ENCODE peak calls at places on chromosomes 3 and 15, in eight cellular contexts. One of them, this sample, is unnamed.

GRCh38 chr3:138196023-138196422 is 8.9 kb downstream of the ARMC8 start:
- DNase-seq in AG10803: no peak
- DNase-seq in CD4-positive, alpha-beta T cell: no peak
- DNase-seq in activated T-cell treated with anti-CD3 and anti-CD28 coated beads, Interleukin-2, amount 50 U/mL, for 1 hour: no peak
- DNase-seq in transverse colon: no peak
- DNase-seq in activated CD4-positive, alpha-beta T cell treated with anti-CD3 and anti-CD28 coated beads for 48 hours: no peak
- DNase-seq in GM10248: no peak
- DNase-seq in Daoy: no peak
- DNase-seq in this sample: no peak

GRCh38 chr3:184180165-184180564 is 5.5 kb downstream of the AP2M1 start:
- DNase-seq in CD4-positive, alpha-beta T cell: no peak
- DNase-seq in activated T-cell treated with anti-CD3 and anti-CD28 coated beads, Interleukin-2, amount 50 U/mL, for 1 hour: no peak
- DNase-seq in AG10803: peak; percentile 22
- DNase-seq in Daoy: peak; percentile 75
- DNase-seq in transverse colon: no peak
- DNase-seq in activated CD4-positive, alpha-beta T cell treated with anti-CD3 and anti-CD28 coated beads for 48 hours: no peak
- DNase-seq in GM10248: no peak
- DNase-seq in this sample: peak; percentile 72

GRCh38 chr3:184320099-184320445 is 5.7 kb downstream of the EIF4G1 start:
- DNase-seq in activated T-cell treated with anti-CD3 and anti-CD28 coated beads, Interleukin-2, amount 50 U/mL, for 1 hour: peak; percentile 50
- DNase-seq in CD4-positive, alpha-beta T cell: no peak
- DNase-seq in transverse colon: peak; percentile 94
- DNase-seq in Daoy: peak; percentile 98
- DNase-seq in AG10803: peak; percentile 97
- DNase-seq in GM10248: peak; percentile 20
- DNase-seq in activated CD4-positive, alpha-beta T cell treated with anti-CD3 and anti-CD28 coated beads for 48 hours: peak; percentile 67
- DNase-seq in this sample: peak; percentile 96

GRCh38 chr3:106945435-106945834 is 431.8 kb upstream of the CCDC54 start:
- DNase-seq in GM10248: no peak
- DNase-seq in Daoy: no peak
- DNase-seq in AG10803: peak; percentile 85
- DNase-seq in transverse colon: no peak
- DNase-seq in activated CD4-positive, alpha-beta T cell treated with anti-CD3 and anti-CD28 coated beads for 48 hours: no peak
- DNase-seq in activated T-cell treated with anti-CD3 and anti-CD28 coated beads, Interleukin-2, amount 50 U/mL, for 1 hour: no peak
- DNase-seq in CD4-positive, alpha-beta T cell: no peak
- DNase-seq in this sample: no peak

GRCh38 chr3:58497074-58497473 is 5.2 kb downstream of the KCTD6 start:
- DNase-seq in Daoy: no peak
- DNase-seq in transverse colon: no peak
- DNase-seq in AG10803: no peak
- DNase-seq in activated T-cell treated with anti-CD3 and anti-CD28 coated beads, Interleukin-2, amount 50 U/mL, for 1 hour: no peak
- DNase-seq in GM10248: no peak
- DNase-seq in CD4-positive, alpha-beta T cell: no peak
- DNase-seq in activated CD4-positive, alpha-beta T cell treated with anti-CD3 and anti-CD28 coated beads for 48 hours: no peak
- DNase-seq in this sample: no peak

GRCh38 chr3:114332342-114333179 is 38.7 kb downstream of the TIGIT start:
- DNase-seq in AG10803: no peak
- DNase-seq in CD4-positive, alpha-beta T cell: no peak
- DNase-seq in activated T-cell treated with anti-CD3 and anti-CD28 coated beads, Interleukin-2, amount 50 U/mL, for 1 hour: no peak
- DNase-seq in transverse colon: no peak
- DNase-seq in Daoy: no peak
- DNase-seq in GM10248: no peak
- DNase-seq in activated CD4-positive, alpha-beta T cell treated with anti-CD3 and anti-CD28 coated beads for 48 hours: no peak
- DNase-seq in this sample: no peak

GRCh38 chr15:40762919-40763800 is 708 bp upstream of the GCHFR start:
- DNase-seq in activated T-cell treated with anti-CD3 and anti-CD28 coated beads, Interleukin-2, amount 50 U/mL, for 1 hour: peak; percentile 48
- DNase-seq in activated CD4-positive, alpha-beta T cell treated with anti-CD3 and anti-CD28 coated beads for 48 hours: peak; percentile 68
- DNase-seq in transverse colon: peak; percentile 85
- DNase-seq in GM10248: peak; percentile 44
- DNase-seq in CD4-positive, alpha-beta T cell: no peak
- DNase-seq in AG10803: peak; percentile 25
- DNase-seq in Daoy: peak; percentile 73
- DNase-seq in this sample: peak; percentile 71

GRCh38 chr3:15653326-15653725 is 51.8 kb downstream of the BTD start:
- DNase-seq in GM10248: no peak
- DNase-seq in AG10803: peak; percentile 44
- DNase-seq in activated CD4-positive, alpha-beta T cell treated with anti-CD3 and anti-CD28 coated beads for 48 hours: no peak
- DNase-seq in transverse colon: no peak
- DNase-seq in activated T-cell treated with anti-CD3 and anti-CD28 coated beads, Interleukin-2, amount 50 U/mL, for 1 hour: no peak
- DNase-seq in CD4-positive, alpha-beta T cell: no peak
- DNase-seq in Daoy: no peak
- DNase-seq in this sample: no peak

GRCh38 chr3:195807681-195808121 is 4.0 kb downstream of the MUC4 start:
- DNase-seq in activated T-cell treated with anti-CD3 and anti-CD28 coated beads, Interleukin-2, amount 50 U/mL, for 1 hour: no peak
- DNase-seq in GM10248: no peak
- DNase-seq in transverse colon: peak; percentile 19
- DNase-seq in activated CD4-positive, alpha-beta T cell treated with anti-CD3 and anti-CD28 coated beads for 48 hours: no peak
- DNase-seq in Daoy: no peak
- DNase-seq in CD4-positive, alpha-beta T cell: no peak
- DNase-seq in AG10803: no peak
- DNase-seq in this sample: no peak

GRCh38 chr3:56303508-56303907 is 164.8 kb downstream of the ERC2 start:
- DNase-seq in activated T-cell treated with anti-CD3 and anti-CD28 coated beads, Interleukin-2, amount 50 U/mL, for 1 hour: no peak
- DNase-seq in AG10803: peak; percentile 35
- DNase-seq in Daoy: peak; percentile 57
- DNase-seq in activated CD4-positive, alpha-beta T cell treated with anti-CD3 and anti-CD28 coated beads for 48 hours: peak; percentile 21
- DNase-seq in transverse colon: no peak
- DNase-seq in GM10248: peak; percentile 36
- DNase-seq in CD4-positive, alpha-beta T cell: no peak
- DNase-seq in this sample: peak; percentile 47

GRCh38 chr3:17021614-17022013 is 136.9 kb downstream of the PLCL2 start:
- DNase-seq in CD4-positive, alpha-beta T cell: no peak
- DNase-seq in transverse colon: no peak
- DNase-seq in activated CD4-positive, alpha-beta T cell treated with anti-CD3 and anti-CD28 coated beads for 48 hours: no peak
- DNase-seq in AG10803: no peak
- DNase-seq in activated T-cell treated with anti-CD3 and anti-CD28 coated beads, Interleukin-2, amount 50 U/mL, for 1 hour: no peak
- DNase-seq in Daoy: no peak
- DNase-seq in GM10248: no peak
- DNase-seq in this sample: no peak

GRCh38 chr15:35596261-35596660 is 50.3 kb upstream of the DPH6 start:
- DNase-seq in transverse colon: no peak
- DNase-seq in CD4-positive, alpha-beta T cell: no peak
- DNase-seq in activated T-cell treated with anti-CD3 and anti-CD28 coated beads, Interleukin-2, amount 50 U/mL, for 1 hour: no peak
- DNase-seq in GM10248: no peak
- DNase-seq in Daoy: no peak
- DNase-seq in AG10803: peak; percentile 16
- DNase-seq in activated CD4-positive, alpha-beta T cell treated with anti-CD3 and anti-CD28 coated beads for 48 hours: no peak
- DNase-seq in this sample: no peak

GRCh38 chr3:43770426-43771103 is 79.8 kb downstream of the ABHD5 start:
- DNase-seq in AG10803: peak; percentile 32
- DNase-seq in transverse colon: peak; percentile 69
- DNase-seq in GM10248: no peak
- DNase-seq in activated CD4-positive, alpha-beta T cell treated with anti-CD3 and anti-CD28 coated beads for 48 hours: peak; percentile 51
- DNase-seq in Daoy: peak; percentile 70
- DNase-seq in activated T-cell treated with anti-CD3 and anti-CD28 coated beads, Interleukin-2, amount 50 U/mL, for 1 hour: peak; percentile 31
- DNase-seq in CD4-positive, alpha-beta T cell: no peak
- DNase-seq in this sample: peak; percentile 59

GRCh38 chr15:61367953-61368352 is 138.9 kb upstream of the RORA start:
- DNase-seq in activated T-cell treated with anti-CD3 and anti-CD28 coated beads, Interleukin-2, amount 50 U/mL, for 1 hour: no peak
- DNase-seq in CD4-positive, alpha-beta T cell: no peak
- DNase-seq in transverse colon: no peak
- DNase-seq in activated CD4-positive, alpha-beta T cell treated with anti-CD3 and anti-CD28 coated beads for 48 hours: no peak
- DNase-seq in AG10803: no peak
- DNase-seq in Daoy: no peak
- DNase-seq in GM10248: no peak
- DNase-seq in this sample: no peak

GRCh38 chr3:49906004-49906860 is 2.6 kb upstream of the MST1R start:
- DNase-seq in AG10803: peak; percentile 46
- DNase-seq in GM10248: peak; percentile 75
- DNase-seq in activated CD4-positive, alpha-beta T cell treated with anti-CD3 and anti-CD28 coated beads for 48 hours: peak; percentile 68
- DNase-seq in transverse colon: peak; percentile 87
- DNase-seq in activated T-cell treated with anti-CD3 and anti-CD28 coated beads, Interleukin-2, amount 50 U/mL, for 1 hour: peak; percentile 61
- DNase-seq in CD4-positive, alpha-beta T cell: peak; percentile 25
- DNase-seq in Daoy: peak; percentile 53
- DNase-seq in this sample: peak; percentile 72

GRCh38 chr3:47301456-47301855 is 18.7 kb downstream of the KLHL18 start:
- DNase-seq in GM10248: no peak
- DNase-seq in Daoy: no peak
- DNase-seq in activated T-cell treated with anti-CD3 and anti-CD28 coated beads, Interleukin-2, amount 50 U/mL, for 1 hour: no peak
- DNase-seq in activated CD4-positive, alpha-beta T cell treated with anti-CD3 and anti-CD28 coated beads for 48 hours: no peak
- DNase-seq in transverse colon: no peak
- DNase-seq in AG10803: no peak
- DNase-seq in CD4-positive, alpha-beta T cell: no peak
- DNase-seq in this sample: peak; percentile 18

GRCh38 chr3:65230251-65231140 is 542.7 kb upstream of the ADAMTS9 start:
- DNase-seq in transverse colon: no peak
- DNase-seq in Daoy: peak; percentile 32
- DNase-seq in activated T-cell treated with anti-CD3 and anti-CD28 coated beads, Interleukin-2, amount 50 U/mL, for 1 hour: no peak
- DNase-seq in CD4-positive, alpha-beta T cell: no peak
- DNase-seq in activated CD4-positive, alpha-beta T cell treated with anti-CD3 and anti-CD28 coated beads for 48 hours: no peak
- DNase-seq in AG10803: no peak
- DNase-seq in GM10248: no peak
- DNase-seq in this sample: no peak

GRCh38 chr3:28716939-28717338 is 368.3 kb upstream of the AZI2 start:
- DNase-seq in activated CD4-positive, alpha-beta T cell treated with anti-CD3 and anti-CD28 coated beads for 48 hours: no peak
- DNase-seq in Daoy: no peak
- DNase-seq in AG10803: no peak
- DNase-seq in activated T-cell treated with anti-CD3 and anti-CD28 coated beads, Interleukin-2, amount 50 U/mL, for 1 hour: no peak
- DNase-seq in transverse colon: no peak
- DNase-seq in GM10248: no peak
- DNase-seq in CD4-positive, alpha-beta T cell: no peak
- DNase-seq in this sample: no peak

GRCh38 chr3:42827654-42828053 is 18.4 kb downstream of the ACKR2 start:
- DNase-seq in GM10248: no peak
- DNase-seq in Daoy: no peak
- DNase-seq in activated T-cell treated with anti-CD3 and anti-CD28 coated beads, Interleukin-2, amount 50 U/mL, for 1 hour: no peak
- DNase-seq in transverse colon: peak; percentile 76
- DNase-seq in AG10803: no peak
- DNase-seq in activated CD4-positive, alpha-beta T cell treated with anti-CD3 and anti-CD28 coated beads for 48 hours: no peak
- DNase-seq in CD4-positive, alpha-beta T cell: no peak
- DNase-seq in this sample: no peak

GRCh38 chr3:150030841-150031240 is 60.1 kb upstream of the PFN2 start:
- DNase-seq in activated T-cell treated with anti-CD3 and anti-CD28 coated beads, Interleukin-2, amount 50 U/mL, for 1 hour: no peak
- DNase-seq in AG10803: no peak
- DNase-seq in CD4-positive, alpha-beta T cell: no peak
- DNase-seq in GM10248: no peak
- DNase-seq in Daoy: no peak
- DNase-seq in transverse colon: no peak
- DNase-seq in activated CD4-positive, alpha-beta T cell treated with anti-CD3 and anti-CD28 coated beads for 48 hours: no peak
- DNase-seq in this sample: no peak

GRCh38 chr3:131361464-131362421 is 19.8 kb upstream of the NUDT16 start:
- DNase-seq in CD4-positive, alpha-beta T cell: no peak
- DNase-seq in AG10803: peak; percentile 42
- DNase-seq in GM10248: peak; percentile 92
- DNase-seq in activated CD4-positive, alpha-beta T cell treated with anti-CD3 and anti-CD28 coated beads for 48 hours: peak; percentile 34
- DNase-seq in Daoy: no peak
- DNase-seq in transverse colon: peak; percentile 95
- DNase-seq in activated T-cell treated with anti-CD3 and anti-CD28 coated beads, Interleukin-2, amount 50 U/mL, for 1 hour: no peak
- DNase-seq in this sample: peak; percentile 34

GRCh38 chr15:101675015-101675414 is 22.8 kb upstream of the TM2D3 start:
- DNase-seq in AG10803: peak; percentile 90
- DNase-seq in CD4-positive, alpha-beta T cell: no peak
- DNase-seq in activated CD4-positive, alpha-beta T cell treated with anti-CD3 and anti-CD28 coated beads for 48 hours: no peak
- DNase-seq in GM10248: no peak
- DNase-seq in Daoy: peak; percentile 71
- DNase-seq in transverse colon: no peak
- DNase-seq in activated T-cell treated with anti-CD3 and anti-CD28 coated beads, Interleukin-2, amount 50 U/mL, for 1 hour: no peak
- DNase-seq in this sample: peak; percentile 25

GRCh38 chr3:30649572-30650310 is 43.3 kb downstream of the TGFBR2 start:
- DNase-seq in Daoy: no peak
- DNase-seq in transverse colon: no peak
- DNase-seq in GM10248: peak; percentile 21
- DNase-seq in activated T-cell treated with anti-CD3 and anti-CD28 coated beads, Interleukin-2, amount 50 U/mL, for 1 hour: no peak
- DNase-seq in activated CD4-positive, alpha-beta T cell treated with anti-CD3 and anti-CD28 coated beads for 48 hours: no peak
- DNase-seq in CD4-positive, alpha-beta T cell: no peak
- DNase-seq in AG10803: peak; percentile 63
- DNase-seq in this sample: no peak

GRCh38 chr15:45265506-45265905 is 13.5 kb downstream of the SLC28A2 start:
- DNase-seq in activated CD4-positive, alpha-beta T cell treated with anti-CD3 and anti-CD28 coated beads for 48 hours: no peak
- DNase-seq in activated T-cell treated with anti-CD3 and anti-CD28 coated beads, Interleukin-2, amount 50 U/mL, for 1 hour: no peak
- DNase-seq in Daoy: no peak
- DNase-seq in transverse colon: no peak
- DNase-seq in CD4-positive, alpha-beta T cell: no peak
- DNase-seq in GM10248: no peak
- DNase-seq in AG10803: no peak
- DNase-seq in this sample: no peak

GRCh38 chr15:45670061-45670460 is 35.2 kb downstream of the SQOR start:
- DNase-seq in activated T-cell treated with anti-CD3 and anti-CD28 coated beads, Interleukin-2, amount 50 U/mL, for 1 hour: no peak
- DNase-seq in GM10248: no peak
- DNase-seq in Daoy: no peak
- DNase-seq in CD4-positive, alpha-beta T cell: no peak
- DNase-seq in activated CD4-positive, alpha-beta T cell treated with anti-CD3 and anti-CD28 coated beads for 48 hours: no peak
- DNase-seq in AG10803: peak; percentile 88
- DNase-seq in transverse colon: no peak
- DNase-seq in this sample: no peak

GRCh38 chr3:189056612-189057352 is 115.0 kb upstream of the TPRG1 start:
- DNase-seq in CD4-positive, alpha-beta T cell: no peak
- DNase-seq in activated CD4-positive, alpha-beta T cell treated with anti-CD3 and anti-CD28 coated beads for 48 hours: no peak
- DNase-seq in Daoy: no peak
- DNase-seq in AG10803: no peak
- DNase-seq in activated T-cell treated with anti-CD3 and anti-CD28 coated beads, Interleukin-2, amount 50 U/mL, for 1 hour: no peak
- DNase-seq in GM10248: no peak
- DNase-seq in transverse colon: no peak
- DNase-seq in this sample: no peak

GRCh38 chr3:141421639-141422319 is 53.5 kb downstream of the ZBTB38 start:
- DNase-seq in transverse colon: no peak
- DNase-seq in AG10803: peak; percentile 66
- DNase-seq in GM10248: no peak
- DNase-seq in activated T-cell treated with anti-CD3 and anti-CD28 coated beads, Interleukin-2, amount 50 U/mL, for 1 hour: no peak
- DNase-seq in CD4-positive, alpha-beta T cell: no peak
- DNase-seq in Daoy: no peak
- DNase-seq in activated CD4-positive, alpha-beta T cell treated with anti-CD3 and anti-CD28 coated beads for 48 hours: no peak
- DNase-seq in this sample: no peak

GRCh38 chr3:54211097-54211496 is 88.7 kb downstream of the CACNA2D3 start:
- DNase-seq in activated CD4-positive, alpha-beta T cell treated with anti-CD3 and anti-CD28 coated beads for 48 hours: no peak
- DNase-seq in CD4-positive, alpha-beta T cell: no peak
- DNase-seq in activated T-cell treated with anti-CD3 and anti-CD28 coated beads, Interleukin-2, amount 50 U/mL, for 1 hour: no peak
- DNase-seq in transverse colon: no peak
- DNase-seq in Daoy: no peak
- DNase-seq in GM10248: no peak
- DNase-seq in AG10803: no peak
- DNase-seq in this sample: no peak

GRCh38 chr3:139308156-139309017 is 35.4 kb upstream of the MRPS22 start:
- DNase-seq in GM10248: no peak
- DNase-seq in transverse colon: no peak
- DNase-seq in AG10803: no peak
- DNase-seq in activated CD4-positive, alpha-beta T cell treated with anti-CD3 and anti-CD28 coated beads for 48 hours: no peak
- DNase-seq in activated T-cell treated with anti-CD3 and anti-CD28 coated beads, Interleukin-2, amount 50 U/mL, for 1 hour: no peak
- DNase-seq in Daoy: no peak
- DNase-seq in CD4-positive, alpha-beta T cell: no peak
- DNase-seq in this sample: no peak

GRCh38 chr3:122615303-122615702 is 37.9 kb downstream of the PARP15 start:
- DNase-seq in AG10803: no peak
- DNase-seq in activated CD4-positive, alpha-beta T cell treated with anti-CD3 and anti-CD28 coated beads for 48 hours: no peak
- DNase-seq in activated T-cell treated with anti-CD3 and anti-CD28 coated beads, Interleukin-2, amount 50 U/mL, for 1 hour: no peak
- DNase-seq in Daoy: no peak
- DNase-seq in transverse colon: no peak
- DNase-seq in CD4-positive, alpha-beta T cell: no peak
- DNase-seq in GM10248: no peak
- DNase-seq in this sample: no peak

GRCh38 chr3:45565341-45565740 is 29.2 kb upstream of the LIMD1 start:
- DNase-seq in AG10803: no peak
- DNase-seq in activated CD4-positive, alpha-beta T cell treated with anti-CD3 and anti-CD28 coated beads for 48 hours: no peak
- DNase-seq in CD4-positive, alpha-beta T cell: no peak
- DNase-seq in activated T-cell treated with anti-CD3 and anti-CD28 coated beads, Interleukin-2, amount 50 U/mL, for 1 hour: no peak
- DNase-seq in GM10248: no peak
- DNase-seq in Daoy: no peak
- DNase-seq in transverse colon: no peak
- DNase-seq in this sample: no peak

GRCh38 chr3:72590732-72591192 is 257.5 kb downstream of the SHQ1 start:
- DNase-seq in activated T-cell treated with anti-CD3 and anti-CD28 coated beads, Interleukin-2, amount 50 U/mL, for 1 hour: no peak
- DNase-seq in GM10248: no peak
- DNase-seq in CD4-positive, alpha-beta T cell: no peak
- DNase-seq in transverse colon: no peak
- DNase-seq in AG10803: no peak
- DNase-seq in activated CD4-positive, alpha-beta T cell treated with anti-CD3 and anti-CD28 coated beads for 48 hours: no peak
- DNase-seq in Daoy: no peak
- DNase-seq in this sample: no peak

GRCh38 chr3:184259878-184260570 is 1.3 kb downstream of the CAMK2N2 start:
- DNase-seq in activated CD4-positive, alpha-beta T cell treated with anti-CD3 and anti-CD28 coated beads for 48 hours: peak; percentile 42
- DNase-seq in GM10248: peak; percentile 72
- DNase-seq in AG10803: no peak
- DNase-seq in transverse colon: peak; percentile 19
- DNase-seq in activated T-cell treated with anti-CD3 and anti-CD28 coated beads, Interleukin-2, amount 50 U/mL, for 1 hour: peak; percentile 59
- DNase-seq in Daoy: peak; percentile 66
- DNase-seq in CD4-positive, alpha-beta T cell: no peak
- DNase-seq in this sample: peak; percentile 55

GRCh38 chr3:189685854-189686253 is 54.7 kb downstream of the TP63 start:
- DNase-seq in Daoy: peak; percentile 28
- DNase-seq in transverse colon: no peak
- DNase-seq in GM10248: no peak
- DNase-seq in activated T-cell treated with anti-CD3 and anti-CD28 coated beads, Interleukin-2, amount 50 U/mL, for 1 hour: no peak
- DNase-seq in AG10803: peak; percentile 72
- DNase-seq in CD4-positive, alpha-beta T cell: no peak
- DNase-seq in activated CD4-positive, alpha-beta T cell treated with anti-CD3 and anti-CD28 coated beads for 48 hours: no peak
- DNase-seq in this sample: peak; percentile 21